ENCODE peak calls at places on chromosomes 12 and 14, in seven cellular contexts. One of them, this sample, is unnamed.

GRCh38 chr14:38143170-38143569 is 64.5 kb upstream of the SSTR1 start:
- DNase-seq in A549: no peak
- DNase-seq in hepatocyte: no peak
- DNase-seq in cardiac muscle cell: no peak
- DNase-seq in AG10803: peak
- DNase-seq in GM23338: no peak
- DNase-seq in pancreas: no peak
- DNase-seq in this sample: no peak

GRCh38 chr12:19575307-19576243 is 136.3 kb downstream of the AEBP2 start:
- DNase-seq in A549: no peak
- DNase-seq in hepatocyte: peak
- DNase-seq in cardiac muscle cell: peak
- DNase-seq in AG10803: peak
- DNase-seq in GM23338: no peak
- DNase-seq in pancreas: no peak
- DNase-seq in this sample: no peak

GRCh38 chr12:92369643-92370042 is 224.0 kb upstream of the BTG1 start:
- DNase-seq in A549: no peak
- DNase-seq in hepatocyte: no peak
- DNase-seq in cardiac muscle cell: no peak
- DNase-seq in AG10803: peak
- DNase-seq in GM23338: no peak
- DNase-seq in pancreas: no peak
- DNase-seq in this sample: no peak

GRCh38 chr14:24463806-24464785 is 21.5 kb upstream of the SDR39U1 start:
- DNase-seq in A549: no peak
- DNase-seq in hepatocyte: no peak
- DNase-seq in cardiac muscle cell: no peak
- DNase-seq in AG10803: no peak
- DNase-seq in GM23338: no peak
- DNase-seq in pancreas: no peak
- DNase-seq in this sample: no peak

GRCh38 chr14:102901633-102902032 is 20.8 kb upstream of the AMN start:
- DNase-seq in A549: no peak
- DNase-seq in hepatocyte: no peak
- DNase-seq in cardiac muscle cell: no peak
- DNase-seq in AG10803: no peak
- DNase-seq in GM23338: no peak
- DNase-seq in pancreas: no peak
- DNase-seq in this sample: no peak

GRCh38 chr12:120971299-120972180 is 6.8 kb upstream of the HNF1A start:
- DNase-seq in A549: peak
- DNase-seq in hepatocyte: peak
- DNase-seq in cardiac muscle cell: peak
- DNase-seq in AG10803: peak
- DNase-seq in GM23338: peak
- DNase-seq in pancreas: no peak
- DNase-seq in this sample: peak

GRCh38 chr12:28568709-28569108 is 378.5 kb downstream of the CCDC91 start:
- DNase-seq in A549: no peak
- DNase-seq in hepatocyte: no peak
- DNase-seq in cardiac muscle cell: no peak
- DNase-seq in AG10803: peak
- DNase-seq in GM23338: no peak
- DNase-seq in pancreas: no peak
- DNase-seq in this sample: no peak

GRCh38 chr12:87599459-87599858 is 429.7 kb downstream of the C12orf50 start:
- DNase-seq in A549: no peak
- DNase-seq in hepatocyte: peak
- DNase-seq in cardiac muscle cell: no peak
- DNase-seq in AG10803: no peak
- DNase-seq in GM23338: no peak
- DNase-seq in pancreas: no peak
- DNase-seq in this sample: no peak

GRCh38 chr14:55869397-55870049 is 248.7 kb upstream of the PELI2 start:
- DNase-seq in A549: no peak
- DNase-seq in hepatocyte: no peak
- DNase-seq in cardiac muscle cell: no peak
- DNase-seq in AG10803: no peak
- DNase-seq in GM23338: no peak
- DNase-seq in pancreas: no peak
- DNase-seq in this sample: no peak

GRCh38 chr12:13211859-13212664 is 15.5 kb downstream of the EMP1 start:
- DNase-seq in A549: peak
- DNase-seq in hepatocyte: peak
- DNase-seq in cardiac muscle cell: peak
- DNase-seq in AG10803: peak
- DNase-seq in GM23338: peak
- DNase-seq in pancreas: peak
- DNase-seq in this sample: peak

GRCh38 chr12:27982951-27983350 is 10.4 kb upstream of the PTHLH start:
- DNase-seq in A549: no peak
- DNase-seq in hepatocyte: no peak
- DNase-seq in cardiac muscle cell: no peak
- DNase-seq in AG10803: no peak
- DNase-seq in GM23338: no peak
- DNase-seq in pancreas: no peak
- DNase-seq in this sample: no peak

GRCh38 chr12:123089631-123090353 is 61.1 kb downstream of the PITPNM2 start:
- DNase-seq in A549: peak
- DNase-seq in hepatocyte: peak
- DNase-seq in cardiac muscle cell: peak
- DNase-seq in AG10803: peak
- DNase-seq in GM23338: no peak
- DNase-seq in pancreas: no peak
- DNase-seq in this sample: no peak

GRCh38 chr14:89845346-89845745 is 109.2 kb downstream of the EFCAB11 start:
- DNase-seq in A549: peak
- DNase-seq in hepatocyte: peak
- DNase-seq in cardiac muscle cell: peak
- DNase-seq in AG10803: peak
- DNase-seq in GM23338: no peak
- DNase-seq in pancreas: no peak
- DNase-seq in this sample: no peak

GRCh38 chr14:95432152-95433093 is 84.0 kb downstream of the SYNE3 start:
- DNase-seq in A549: peak
- DNase-seq in hepatocyte: peak
- DNase-seq in cardiac muscle cell: peak
- DNase-seq in AG10803: peak
- DNase-seq in GM23338: peak
- DNase-seq in pancreas: peak
- DNase-seq in this sample: peak

GRCh38 chr14:103191856-103192835 is 68.9 kb downstream of the TNFAIP2 start:
- DNase-seq in A549: no peak
- DNase-seq in hepatocyte: no peak
- DNase-seq in cardiac muscle cell: no peak
- DNase-seq in AG10803: peak
- DNase-seq in GM23338: no peak
- DNase-seq in pancreas: no peak
- DNase-seq in this sample: no peak

GRCh38 chr12:110199360-110200123 is 75.4 kb downstream of the IFT81 start:
- DNase-seq in A549: peak
- DNase-seq in hepatocyte: peak
- DNase-seq in cardiac muscle cell: peak
- DNase-seq in AG10803: peak
- DNase-seq in GM23338: peak
- DNase-seq in pancreas: no peak
- DNase-seq in this sample: no peak

GRCh38 chr12:71871116-71871515 is 31.6 kb downstream of the TBC1D15 start:
- DNase-seq in A549: no peak
- DNase-seq in hepatocyte: no peak
- DNase-seq in cardiac muscle cell: peak
- DNase-seq in AG10803: peak
- DNase-seq in GM23338: no peak
- DNase-seq in pancreas: no peak
- DNase-seq in this sample: no peak

GRCh38 chr14:26596722-26597030 is 1.2 kb downstream of the NOVA1 start:
- DNase-seq in A549: no peak
- DNase-seq in hepatocyte: peak
- DNase-seq in cardiac muscle cell: peak
- DNase-seq in AG10803: no peak
- DNase-seq in GM23338: no peak
- DNase-seq in pancreas: no peak
- DNase-seq in this sample: peak

GRCh38 chr14:74574092-74574438 is 38.0 kb downstream of the LTBP2 start:
- DNase-seq in A549: no peak
- DNase-seq in hepatocyte: no peak
- DNase-seq in cardiac muscle cell: no peak
- DNase-seq in AG10803: no peak
- DNase-seq in GM23338: no peak
- DNase-seq in pancreas: no peak
- DNase-seq in this sample: no peak

GRCh38 chr14:74571901-74572828 is 39.9 kb downstream of the LTBP2 start:
- DNase-seq in A549: peak
- DNase-seq in hepatocyte: peak
- DNase-seq in cardiac muscle cell: peak
- DNase-seq in AG10803: peak
- DNase-seq in GM23338: no peak
- DNase-seq in pancreas: no peak
- DNase-seq in this sample: peak

GRCh38 chr14:74571441-74571841 is 40.6 kb downstream of the LTBP2 start:
- DNase-seq in A549: no peak
- DNase-seq in hepatocyte: no peak
- DNase-seq in cardiac muscle cell: peak
- DNase-seq in AG10803: peak
- DNase-seq in GM23338: no peak
- DNase-seq in pancreas: no peak
- DNase-seq in this sample: no peak

GRCh38 chr14:74573421-74574091 is 38.5 kb downstream of the LTBP2 start:
- DNase-seq in A549: no peak
- DNase-seq in hepatocyte: no peak
- DNase-seq in cardiac muscle cell: no peak
- DNase-seq in AG10803: no peak
- DNase-seq in GM23338: peak
- DNase-seq in pancreas: no peak
- DNase-seq in this sample: no peak

DNA sequence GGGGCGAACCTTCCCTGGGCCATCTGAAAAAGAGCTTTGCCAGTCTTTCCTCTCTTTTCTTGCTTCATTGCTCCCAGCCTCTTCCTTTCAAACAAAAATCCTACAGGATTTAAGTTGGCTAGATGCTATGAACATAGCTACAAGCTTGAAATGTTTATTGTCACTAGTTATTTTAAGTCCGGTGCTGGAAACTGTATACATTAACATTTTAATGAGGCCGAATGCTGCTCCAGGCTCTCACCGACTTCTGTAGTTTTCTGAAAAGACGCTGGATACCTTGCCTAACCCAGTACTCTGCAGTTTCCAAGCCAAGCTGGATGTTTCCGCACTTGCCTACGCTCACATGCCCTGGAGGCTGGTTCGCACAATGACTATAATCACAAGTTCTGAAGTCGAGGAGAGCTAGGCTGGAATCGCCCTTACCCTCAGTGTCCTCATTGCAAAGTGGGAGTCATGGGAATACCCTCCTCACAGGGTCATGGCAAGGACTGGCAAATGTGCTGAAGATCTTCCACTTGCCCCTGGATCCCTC is 39.1 kb downstream of the LTBP2 start:
- DNase-seq in A549: no peak
- DNase-seq in hepatocyte: no peak
- DNase-seq in cardiac muscle cell: no peak
- DNase-seq in AG10803: no peak
- DNase-seq in GM23338: no peak
- DNase-seq in pancreas: no peak
- DNase-seq in this sample: no peak
- H3K4me3 ChIP-seq in A549: peak
- H3K4me3 ChIP-seq in hepatocyte: no peak
- H3K4me3 ChIP-seq in cardiac muscle cell: no peak
- H3K4me3 ChIP-seq in AG10803: peak
- H3K4me3 ChIP-seq in GM23338: no peak
- H3K4me3 ChIP-seq in pancreas: no peak
- H3K4me3 ChIP-seq in this sample: no peak

GRCh38 chr12:67649165-67650126 is 901 bp downstream of the DYRK2 start:
- DNase-seq in A549: peak
- DNase-seq in hepatocyte: peak
- DNase-seq in cardiac muscle cell: no peak
- DNase-seq in AG10803: peak
- DNase-seq in GM23338: peak
- DNase-seq in pancreas: peak
- DNase-seq in this sample: peak
- TF ChIP-seq CTCF in A549: no peak
- TF ChIP-seq CTCF in hepatocyte: no peak
- TF ChIP-seq CTCF in cardiac muscle cell: no peak
- TF ChIP-seq CTCF in AG10803: no peak
- TF ChIP-seq CTCF in GM23338: no peak
- TF ChIP-seq CTCF in pancreas: no peak
- TF ChIP-seq CTCF in this sample: no peak

GRCh38 chr12:107264667-107265066 is 171.3 kb upstream of the CRY1 start:
- DNase-seq in A549: no peak
- DNase-seq in hepatocyte: no peak
- DNase-seq in cardiac muscle cell: no peak
- DNase-seq in AG10803: no peak
- DNase-seq in GM23338: no peak
- DNase-seq in pancreas: no peak
- DNase-seq in this sample: no peak
- H3K4me3 ChIP-seq in A549: no peak
- H3K4me3 ChIP-seq in hepatocyte: no peak
- H3K4me3 ChIP-seq in cardiac muscle cell: no peak
- H3K4me3 ChIP-seq in AG10803: no peak
- H3K4me3 ChIP-seq in GM23338: no peak
- H3K4me3 ChIP-seq in pancreas: no peak
- H3K4me3 ChIP-seq in this sample: no peak

GRCh38 chr12:39990122-39991101 is 115.5 kb downstream of the SLC2A13 start:
- DNase-seq in A549: peak
- DNase-seq in hepatocyte: peak
- DNase-seq in cardiac muscle cell: peak
- DNase-seq in AG10803: peak
- DNase-seq in GM23338: peak
- DNase-seq in pancreas: peak
- DNase-seq in this sample: peak
- TF ChIP-seq CTCF in A549: peak
- TF ChIP-seq CTCF in hepatocyte: peak
- TF ChIP-seq CTCF in cardiac muscle cell: peak
- TF ChIP-seq CTCF in AG10803: peak
- TF ChIP-seq CTCF in GM23338: peak
- TF ChIP-seq CTCF in pancreas: peak
- TF ChIP-seq CTCF in this sample: peak

GRCh38 chr12:45433441-45433868 is 217.6 kb downstream of the ANO6 start:
- DNase-seq in A549: no peak
- DNase-seq in hepatocyte: peak
- DNase-seq in cardiac muscle cell: no peak
- DNase-seq in AG10803: no peak
- DNase-seq in GM23338: peak
- DNase-seq in pancreas: no peak
- DNase-seq in this sample: no peak
- H3K4me3 ChIP-seq in A549: no peak
- H3K4me3 ChIP-seq in hepatocyte: no peak
- H3K4me3 ChIP-seq in cardiac muscle cell: no peak
- H3K4me3 ChIP-seq in AG10803: no peak
- H3K4me3 ChIP-seq in GM23338: no peak
- H3K4me3 ChIP-seq in pancreas: no peak
- H3K4me3 ChIP-seq in this sample: no peak

GRCh38 chr12:52867152-52867551 is 18.4 kb upstream of the KRT78 start:
- DNase-seq in A549: no peak
- DNase-seq in hepatocyte: no peak
- DNase-seq in cardiac muscle cell: no peak
- DNase-seq in AG10803: no peak
- DNase-seq in GM23338: no peak
- DNase-seq in pancreas: no peak
- DNase-seq in this sample: no peak
- TF ChIP-seq CTCF in A549: no peak
- TF ChIP-seq CTCF in hepatocyte: no peak
- TF ChIP-seq CTCF in cardiac muscle cell: no peak
- TF ChIP-seq CTCF in AG10803: no peak
- TF ChIP-seq CTCF in GM23338: no peak
- TF ChIP-seq CTCF in pancreas: no peak
- TF ChIP-seq CTCF in this sample: no peak

GRCh38 chr12:39618701-39619100 is 902 bp downstream of the ABCD2 start:
- DNase-seq in A549: no peak
- DNase-seq in hepatocyte: no peak
- DNase-seq in cardiac muscle cell: no peak
- DNase-seq in AG10803: no peak
- DNase-seq in GM23338: no peak
- DNase-seq in pancreas: no peak
- DNase-seq in this sample: no peak
- H3K4me3 ChIP-seq in A549: no peak
- H3K4me3 ChIP-seq in hepatocyte: no peak
- H3K4me3 ChIP-seq in cardiac muscle cell: no peak
- H3K4me3 ChIP-seq in AG10803: no peak
- H3K4me3 ChIP-seq in GM23338: no peak
- H3K4me3 ChIP-seq in pancreas: no peak
- H3K4me3 ChIP-seq in this sample: no peak

This sample was measured in testis.